ENCODE peak calls at places on chromosome 12, in eight cellular contexts. R is tibial nerve; G is astrocyte of the cerebellum; C is left ventricle myocardium superior; D is cerebellar cortex; Q is NCI-H1105; J is EL; U is activated CD4-positive, CD25-positive, alpha-beta regulatory T cell. L is an unnamed sample.
A peak's percentile ranks its signal among the peaks of the same experiment; 100 is the strongest.

GRCh38 chr12:91381309-91381804 is 198.7 kb upstream of the DCN start:
- DNase-seq in R (no peak), G (peak; percentile 84), C (no peak), D (peak; percentile 99), Q (peak; percentile 97), J (peak; percentile 67), U (no peak), L (no peak)

GRCh38 chr12:52819731-52820510 is 6.0 kb upstream of the KRT4 start:
- DNase-seq in R (no peak), G (no peak), C (no peak), D (no peak), Q (no peak), J (no peak), U (no peak), L (no peak)

GRCh38 chr12:26275313-26276257 is 80.2 kb downstream of the SSPN start:
- DNase-seq in R (no peak), G (peak; percentile 78), C (no peak), D (no peak), Q (no peak), J (no peak), U (no peak), L (no peak)

GRCh38 chr12:25958254-25959068 is at the start of gene RASSF8:
- DNase-seq in R (peak; percentile 37), G (peak; percentile 45), C (peak; percentile 91), D (peak; percentile 60), Q (peak; percentile 50), J (peak; percentile 75), U (no peak), L (no peak)

GRCh38 chr12:48856379-48856778 is 4.4 kb upstream of the DDX23 start:
- DNase-seq in R (no peak), G (no peak), C (no peak), D (no peak), Q (no peak), J (no peak), U (no peak), L (no peak)

GRCh38 chr12:65171870-65172269 is 2.5 kb downstream of the LEMD3 start:
- DNase-seq in R (no peak), G (no peak), C (no peak), D (peak; percentile 41), Q (no peak), J (peak; percentile 3), U (no peak), L (no peak)

GRCh38 chr12:66035289-66035961 is 95.1 kb downstream of the LLPH start:
- DNase-seq in R (no peak), G (peak; percentile 36), C (no peak), D (peak; percentile 59), Q (no peak), J (peak; percentile 74), U (no peak), L (no peak)

GRCh38 chr12:99128246-99128645 is 483.2 kb downstream of the APAF1 start:
- DNase-seq in R (no peak), G (no peak), C (no peak), D (no peak), Q (no peak), J (no peak), U (no peak), L (no peak)

GRCh38 chr12:91958816-91959215 is 186.8 kb downstream of the BTG1 start:
- DNase-seq in R (no peak), G (peak; percentile 18), C (no peak), D (no peak), Q (no peak), J (peak; percentile 70), U (no peak), L (no peak)

GRCh38 chr12:77160931-77161330 is 95.6 kb upstream of the E2F7 start:
- DNase-seq in R (no peak), G (no peak), C (no peak), D (no peak), Q (no peak), J (no peak), U (no peak), L (no peak)

GRCh38 chr12:12681061-12681765 is 14.8 kb downstream of the GPR19 start:
- DNase-seq in R (no peak), G (no peak), C (no peak), D (peak; percentile 80), Q (no peak), J (no peak), U (no peak), L (no peak)

GRCh38 chr12:129871991-129872969 is 31.5 kb downstream of the TMEM132D start:
- DNase-seq in R (no peak), G (no peak), C (no peak), D (no peak), Q (no peak), J (no peak), U (no peak), L (no peak)

GRCh38 chr12:118334939-118335567 is 37.7 kb downstream of the TAOK3 start:
- DNase-seq in R (no peak), G (no peak), C (no peak), D (no peak), Q (no peak), J (no peak), U (no peak), L (no peak)

GRCh38 chr12:68812553-68813241 is 4.7 kb downstream of the MDM2 start:
- DNase-seq in R (no peak), G (no peak), C (no peak), D (no peak), Q (no peak), J (no peak), U (no peak), L (no peak)

GRCh38 chr12:67827820-67828383 is 161.3 kb upstream of the IFNG-AS1 start:
- DNase-seq in R (no peak), G (peak; percentile 88), C (no peak), D (no peak), Q (no peak), J (peak; percentile 97), U (peak; percentile 16), L (no peak)

GRCh38 chr12:60398547-60398946 is 802.7 kb downstream of the SLC16A7 start:
- DNase-seq in R (no peak), G (no peak), C (no peak), D (no peak), Q (no peak), J (peak; percentile 27), U (no peak), L (no peak)

GRCh38 chr12:116266631-116267349 is 10.7 kb downstream of the MED13L start:
- DNase-seq in R (no peak), G (no peak), C (no peak), D (no peak), Q (no peak), J (peak; percentile 29), U (no peak), L (no peak)

GRCh38 chr12:100591979-100592378 is 18.5 kb downstream of the GAS2L3 start:
- DNase-seq in R (no peak), G (no peak), C (no peak), D (no peak), Q (no peak), J (no peak), U (no peak), L (no peak)

GRCh38 chr12:115973066-115973465 is 304.4 kb downstream of the MED13L start:
- DNase-seq in R (no peak), G (no peak), C (no peak), D (no peak), Q (no peak), J (no peak), U (no peak), L (no peak)

GRCh38 chr12:108559748-108560147 is 1.2 kb downstream of the SART3 start:
- DNase-seq in R (no peak), G (no peak), C (no peak), D (no peak), Q (no peak), J (no peak), U (no peak), L (no peak)

GRCh38 chr12:48021485-48022179 is 17.4 kb upstream of the COL2A1 start:
- DNase-seq in R (no peak), G (no peak), C (peak; percentile 47), D (no peak), Q (peak; percentile 89), J (peak; percentile 44), U (no peak), L (no peak)

GRCh38 chr12:30330565-30330964 is 365.1 kb downstream of the IPO8 start:
- DNase-seq in R (no peak), G (no peak), C (no peak), D (no peak), Q (no peak), J (no peak), U (no peak), L (no peak)

GRCh38 chr12:3138896-3139590 is 61.9 kb downstream of the TSPAN9 start:
- DNase-seq in R (no peak), G (peak; percentile 49), C (no peak), D (no peak), Q (no peak), J (no peak), U (no peak), L (no peak)

GRCh38 chr12:55703976-55704761 is 3.5 kb downstream of the ITGA7 start:
- DNase-seq in R (no peak), G (no peak), C (peak; percentile 56), D (no peak), Q (no peak), J (no peak), U (no peak), L (no peak)

GRCh38 chr12:132748319-132748718 is 13.3 kb downstream of the ANKLE2 start:
- DNase-seq in R (no peak), G (no peak), C (peak; percentile 13), D (no peak), Q (no peak), J (no peak), U (no peak), L (no peak)

GRCh38 chr12:12007713-12008231 is 63.0 kb upstream of the BCL2L14 start:
- DNase-seq in R (no peak), G (no peak), C (no peak), D (no peak), Q (no peak), J (no peak), U (no peak), L (no peak)

GRCh38 chr12:47846294-47846996 is 26.7 kb upstream of the HDAC7 start:
- DNase-seq in R (no peak), G (no peak), C (no peak), D (no peak), Q (no peak), J (no peak), U (no peak), L (no peak)

GRCh38 chr12:2842948-2843347 is 8.1 kb upstream of the NRIP2 start:
- DNase-seq in R (no peak), G (no peak), C (no peak), D (no peak), Q (no peak), J (no peak), U (no peak), L (no peak)

GRCh38 chr12:12315838-12316237 is 34.2 kb downstream of the MANSC1 start:
- DNase-seq in R (no peak), G (no peak), C (no peak), D (no peak), Q (no peak), J (no peak), U (no peak), L (no peak)

GRCh38 chr12:80045594-80045993 is 53.7 kb upstream of the OTOGL start:
- DNase-seq in R (no peak), G (peak; percentile 41), C (no peak), D (no peak), Q (no peak), J (peak; percentile 81), U (no peak), L (no peak)

GRCh38 chr12:111156304-111156703 is 212.6 kb downstream of the PHETA1 start:
- DNase-seq in R (no peak), G (no peak), C (no peak), D (no peak), Q (no peak), J (no peak), U (no peak), L (no peak)

GRCh38 chr12:17680220-17680619 is 409.8 kb downstream of the RERGL start:
- DNase-seq in R (no peak), G (no peak), C (no peak), D (no peak), Q (no peak), J (no peak), U (no peak), L (no peak)

GRCh38 chr12:115700896-115701465 is 576.5 kb downstream of the MED13L start:
- DNase-seq in R (no peak), G (no peak), C (no peak), D (no peak), Q (no peak), J (no peak), U (no peak), L (no peak)

GRCh38 chr12:15220961-15221885 is at the start of gene RERG:
- DNase-seq in R (peak; percentile 64), G (peak; percentile 53), C (peak; percentile 91), D (peak; percentile 45), Q (peak; percentile 49), J (peak; percentile 64), U (peak; percentile 45), L (peak; percentile 55)

L was measured in central memory CD8-positive, alpha-beta T cell.